ENCODE peak calls at places on chromosome 7, in six cellular contexts. One of them, this sample, is unnamed.

GRCh38 chr7:6398943-6399342 is 48.8 kb downstream of the DAGLB start:
- DNase-seq in foreskin fibroblast: no peak
- DNase-seq in stimulated activated naive B cell treated with anti-CD40 and anti-IgM and Interleukin-4, amounts not matched to agents 10 μg/mL and 1 μg/mL and 100 μg/mL, for 72 hours: no peak
- DNase-seq in AG08395: no peak
- DNase-seq in pons: no peak
- DNase-seq in small intestine: no peak
- DNase-seq in this sample: no peak

GRCh38 chr7:76155938-76156337 is 45.8 kb upstream of the SRRM3 start:
- DNase-seq in small intestine: no peak
- DNase-seq in stimulated activated naive B cell treated with anti-CD40 and anti-IgM and Interleukin-4, amounts not matched to agents 10 μg/mL and 1 μg/mL and 100 μg/mL, for 72 hours: no peak
- DNase-seq in AG08395: no peak
- DNase-seq in foreskin fibroblast: peak
- DNase-seq in pons: peak
- DNase-seq in this sample: no peak

GRCh38 chr7:3272691-3273141 is 28.3 kb upstream of the SDK1 start:
- DNase-seq in stimulated activated naive B cell treated with anti-CD40 and anti-IgM and Interleukin-4, amounts not matched to agents 10 μg/mL and 1 μg/mL and 100 μg/mL, for 72 hours: no peak
- DNase-seq in pons: peak
- DNase-seq in small intestine: no peak
- DNase-seq in AG08395: no peak
- DNase-seq in foreskin fibroblast: peak
- DNase-seq in this sample: no peak

GRCh38 chr7:102426268-102427031 is 6.9 kb upstream of the ORAI2 start:
- DNase-seq in small intestine: peak
- DNase-seq in foreskin fibroblast: no peak
- DNase-seq in AG08395: no peak
- DNase-seq in stimulated activated naive B cell treated with anti-CD40 and anti-IgM and Interleukin-4, amounts not matched to agents 10 μg/mL and 1 μg/mL and 100 μg/mL, for 72 hours: peak
- DNase-seq in pons: peak
- DNase-seq in this sample: no peak

GRCh38 chr7:46168671-46169383 is 247.8 kb upstream of the IGFBP3 start:
- DNase-seq in foreskin fibroblast: no peak
- DNase-seq in stimulated activated naive B cell treated with anti-CD40 and anti-IgM and Interleukin-4, amounts not matched to agents 10 μg/mL and 1 μg/mL and 100 μg/mL, for 72 hours: no peak
- DNase-seq in AG08395: no peak
- DNase-seq in pons: no peak
- DNase-seq in small intestine: peak
- DNase-seq in this sample: no peak

GRCh38 chr7:8184241-8184640 is 77.7 kb downstream of the ICA1 start:
- DNase-seq in foreskin fibroblast: no peak
- DNase-seq in AG08395: no peak
- DNase-seq in stimulated activated naive B cell treated with anti-CD40 and anti-IgM and Interleukin-4, amounts not matched to agents 10 μg/mL and 1 μg/mL and 100 μg/mL, for 72 hours: no peak
- DNase-seq in pons: no peak
- DNase-seq in small intestine: no peak
- DNase-seq in this sample: no peak

GRCh38 chr7:30835396-30835915 is 64.2 kb downstream of the MINDY4 start:
- DNase-seq in AG08395: no peak
- DNase-seq in stimulated activated naive B cell treated with anti-CD40 and anti-IgM and Interleukin-4, amounts not matched to agents 10 μg/mL and 1 μg/mL and 100 μg/mL, for 72 hours: no peak
- DNase-seq in small intestine: no peak
- DNase-seq in foreskin fibroblast: no peak
- DNase-seq in pons: no peak
- DNase-seq in this sample: peak

GRCh38 chr7:74452748-74453320 is 872 bp upstream of the GTF2IRD1 start:
- DNase-seq in pons: no peak
- DNase-seq in foreskin fibroblast: peak
- DNase-seq in stimulated activated naive B cell treated with anti-CD40 and anti-IgM and Interleukin-4, amounts not matched to agents 10 μg/mL and 1 μg/mL and 100 μg/mL, for 72 hours: no peak
- DNase-seq in small intestine: peak
- DNase-seq in AG08395: peak
- DNase-seq in this sample: no peak

GRCh38 chr7:43655584-43655983 is 72.7 kb downstream of the STK17A start:
- DNase-seq in small intestine: no peak
- DNase-seq in foreskin fibroblast: no peak
- DNase-seq in stimulated activated naive B cell treated with anti-CD40 and anti-IgM and Interleukin-4, amounts not matched to agents 10 μg/mL and 1 μg/mL and 100 μg/mL, for 72 hours: no peak
- DNase-seq in pons: no peak
- DNase-seq in AG08395: no peak
- DNase-seq in this sample: no peak

GRCh38 chr7:4769753-4770152 is 5.7 kb upstream of the AP5Z1 start:
- DNase-seq in foreskin fibroblast: no peak
- DNase-seq in AG08395: no peak
- DNase-seq in stimulated activated naive B cell treated with anti-CD40 and anti-IgM and Interleukin-4, amounts not matched to agents 10 μg/mL and 1 μg/mL and 100 μg/mL, for 72 hours: no peak
- DNase-seq in pons: no peak
- DNase-seq in small intestine: no peak
- DNase-seq in this sample: no peak